ENCODE peak calls at places on chromosomes 7 and 10, in ten cellular contexts. E is WERI-Rb-1, I is stomach, X is AG09309, Y is PC-9, N is fibroblast of pulmonary artery, A is A549, H is foreskin fibroblast, U is lower lobe of right lung, S is PC-3. D is an unnamed sample.

GRCh38 chr7:73606801-73607691 is 17.3 kb downstream of the MLXIPL start:
- DNase-seq in E (peak; percentile 65), I (peak; percentile 59), X (no peak), Y (no peak), N (peak; percentile 31), A (peak; percentile 84), H (no peak), U (peak; percentile 72), S (peak; percentile 55), D (peak; percentile 53)

GRCh38 chr7:68929712-68930395 is 668.4 kb upstream of the AUTS2 start:
- DNase-seq in E (no peak), I (no peak), X (peak; percentile 32), Y (no peak), N (peak; percentile 44), A (peak; percentile 18), H (no peak), U (no peak), S (no peak), D (no peak)

GRCh38 chr7:141053626-141054025 is 20.2 kb upstream of the TMEM178B start:
- DNase-seq in E (no peak), I (no peak), X (no peak), Y (no peak), N (no peak), A (no peak), H (no peak), U (no peak), S (no peak), D (peak; percentile 64)

GRCh38 chr7:107694395-107694794 is 33.8 kb downstream of the SLC26A4 start:
- DNase-seq in E (no peak), I (no peak), X (no peak), Y (no peak), N (peak; percentile 74), A (no peak), H (no peak), U (no peak), S (no peak), D (no peak)

GRCh38 chr7:128879939-128880746 is 17.5 kb downstream of the ATP6V1F start:
- DNase-seq in E (peak; percentile 85), I (peak; percentile 69), X (no peak), Y (no peak), N (peak; percentile 77), A (peak; percentile 96), H (no peak), U (peak; percentile 67), S (peak; percentile 85), D (no peak)

GRCh38 chr7:132815696-132816334 is 239.5 kb upstream of the PLXNA4 start:
- DNase-seq in E (no peak), I (no peak), X (no peak), Y (no peak), N (peak; percentile 54), A (no peak), H (no peak), U (no peak), S (peak; percentile 15), D (no peak)

GRCh38 chr7:77199008-77199966 is at the start of gene FGL2:
- DNase-seq in E (no peak), I (peak; percentile 42), X (peak; percentile 24), Y (no peak), N (peak; percentile 85), A (no peak), H (peak; percentile 39), U (peak; percentile 58), S (peak; percentile 47), D (peak; percentile 23)

GRCh38 chr7:33644489-33644888 is 260.9 kb upstream of the BMPER start:
- DNase-seq in E (no peak), I (no peak), X (no peak), Y (no peak), N (no peak), A (no peak), H (peak; percentile 42), U (no peak), S (no peak), D (no peak)

GRCh38 chr7:150994838-150995510 is 4.2 kb downstream of the NOS3 start:
- DNase-seq in E (no peak), I (no peak), X (no peak), Y (no peak), N (no peak), A (no peak), H (no peak), U (no peak), S (no peak), D (no peak)

GRCh38 chr7:150993511-150993910 is 2.7 kb downstream of the NOS3 start:
- DNase-seq in E (no peak), I (no peak), X (no peak), Y (no peak), N (no peak), A (no peak), H (no peak), U (no peak), S (no peak), D (no peak)

GRCh38 chr7:150994141-150994837 is 3.5 kb downstream of the NOS3 start:
- DNase-seq in E (no peak), I (no peak), X (no peak), Y (no peak), N (peak; percentile 37), A (no peak), H (no peak), U (no peak), S (no peak), D (no peak)

GRCh38 chr7:150992051-150992640 is 1.3 kb downstream of the NOS3 start:
- DNase-seq in E (no peak), I (no peak), X (no peak), Y (no peak), N (no peak), A (no peak), H (no peak), U (no peak), S (no peak), D (no peak)

GRCh38 chr7:150992833-150993302 is 2.1 kb downstream of the NOS3 start:
- DNase-seq in E (peak; percentile 68), I (no peak), X (no peak), Y (no peak), N (peak; percentile 39), A (no peak), H (no peak), U (no peak), S (no peak), D (peak; percentile 29)
- H3K4me3 ChIP-seq in E (no peak overlapping the region), I (no peak overlapping the region), X (no peak overlapping the region), Y (no peak overlapping the region), N (no peak overlapping the region), A (no peak overlapping the region), H (no peak overlapping the region), U (peak overlapping the region; percentile 52), S (no peak overlapping the region), D (no peak overlapping the region)

DNA sequence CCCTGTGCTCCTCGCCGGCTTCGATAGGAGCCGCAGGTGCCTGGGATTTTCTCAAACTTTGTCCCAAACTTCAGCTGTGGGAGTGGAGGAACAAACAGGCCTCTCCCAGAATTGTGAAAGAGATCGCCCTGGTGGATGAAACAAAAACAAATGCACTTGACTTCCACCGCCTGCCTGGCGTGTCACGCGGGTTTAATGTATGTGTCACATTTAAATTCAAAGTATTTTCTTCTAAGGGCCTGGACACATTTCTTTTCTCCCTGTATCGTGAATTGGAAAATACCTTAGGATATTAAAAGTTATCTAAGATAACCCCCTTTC is 694 bp upstream of the WASL start:
- DNase-seq in E (no peak), I (no peak), X (no peak), Y (peak; percentile 75), N (peak; percentile 78), A (peak; percentile 84), H (peak; percentile 73), U (peak; percentile 60), S (peak; percentile 70), D (no peak)
- TF ChIP-seq CTCF in E (no peak), I (no peak), X (no peak), Y (peak; percentile 29), N (peak; percentile 9), A (no peak), H (no peak), U (no peak), S (no peak), D (no peak)

GRCh38 chr10:117168729-117169128 is 28.6 kb upstream of the KCNK18 start:
- DNase-seq in E (no peak), I (no peak), X (no peak), Y (no peak), N (no peak), A (no peak), H (no peak), U (no peak), S (no peak), D (no peak)

GRCh38 chr10:117166420-117167345 is 28.6 kb upstream of the VAX1 start:
- DNase-seq in E (no peak), I (no peak), X (no peak), Y (no peak), N (no peak), A (no peak), H (no peak), U (no peak), S (peak; percentile 43), D (no peak)

GRCh38 chr10:117167346-117168134 is 29.5 kb upstream of the VAX1 start:
- DNase-seq in E (peak; percentile 63), I (no peak), X (no peak), Y (no peak), N (no peak), A (no peak), H (no peak), U (no peak), S (no peak), D (no peak)

GRCh38 chr10:117169480-117169879 is 27.8 kb upstream of the KCNK18 start:
- DNase-seq in E (no peak), I (no peak), X (no peak), Y (no peak), N (no peak), A (no peak), H (no peak), U (no peak), S (no peak), D (no peak)

GRCh38 chr10:117168135-117168674 is 29.1 kb upstream of the KCNK18 start:
- DNase-seq in E (peak; percentile 72), I (peak; percentile 68), X (no peak), Y (no peak), N (peak; percentile 35), A (peak; percentile 92), H (no peak), U (peak; percentile 78), S (peak; percentile 49), D (peak; percentile 43)
- H3K4me3 ChIP-seq in E (peak overlapping the region; percentile 63), I (peak overlapping the region; percentile 7), X (peak overlapping the region; percentile 1), Y (no peak overlapping the region), N (no peak overlapping the region), A (peak overlapping the region; percentile 55), H (no peak overlapping the region), U (peak overlapping the region; percentile 22), S (peak overlapping the region; percentile 58), D (no peak overlapping the region)

DNA sequence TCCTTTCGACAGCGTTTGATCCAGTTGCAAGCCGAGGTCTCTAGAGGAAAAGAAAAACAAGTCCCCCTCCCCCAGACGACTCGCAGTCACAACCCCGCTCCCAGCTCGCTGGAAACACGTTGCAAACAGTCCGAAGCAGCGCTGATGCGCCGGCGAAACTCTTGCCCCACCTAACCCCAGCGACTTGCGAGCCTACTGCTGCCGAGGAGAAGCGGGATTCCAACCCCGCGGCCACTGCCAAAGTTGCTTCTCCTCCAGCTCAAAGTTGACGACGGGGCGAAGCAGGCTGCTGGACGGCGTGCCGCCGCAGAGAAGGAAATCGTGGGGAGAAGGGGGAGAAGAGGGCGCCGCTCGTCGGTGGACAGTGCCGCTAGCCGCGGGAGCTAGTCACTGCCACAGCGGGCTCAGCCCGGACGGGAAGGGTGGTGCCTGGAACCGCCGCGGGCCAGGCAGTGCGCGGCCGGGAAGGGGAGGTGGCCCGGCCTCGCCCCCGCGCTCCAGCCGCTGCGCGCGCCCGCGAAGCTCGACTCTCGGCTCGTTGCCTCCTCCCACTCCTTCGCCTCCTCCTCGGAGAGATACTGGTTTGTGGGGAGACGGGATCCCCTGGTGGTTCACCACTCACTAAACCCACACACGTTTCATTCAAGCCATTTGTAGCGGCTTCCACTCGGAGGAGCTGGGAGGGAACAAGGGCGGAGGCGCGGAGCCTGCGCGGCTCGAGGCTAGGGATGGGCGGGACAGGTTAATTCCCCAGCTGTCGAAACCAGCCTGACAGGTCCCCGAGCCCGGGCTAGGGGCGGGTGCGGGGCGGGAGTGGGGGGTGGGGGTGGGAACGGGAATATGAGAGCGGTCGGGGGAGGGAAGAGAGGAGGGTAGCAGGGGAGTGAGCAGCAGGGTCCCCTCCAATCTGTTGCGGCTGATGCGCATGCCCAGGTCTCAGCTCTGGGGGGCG is at the start of gene GPR37:
- DNase-seq in E (peak; percentile 82), I (peak; percentile 48), X (no peak), Y (peak; percentile 63), N (peak; percentile 29), A (peak; percentile 68), H (peak; percentile 76), U (peak; percentile 69), S (peak; percentile 86), D (peak; percentile 38)
- TF ChIP-seq CTCF in E (peak; percentile 22), I (no peak), X (no peak), Y (no peak), N (no peak), A (no peak), H (peak; percentile 21), U (no peak), S (peak; percentile 42), D (no peak)

D was measured in GM12865.